ENCODE peak calls at places on chromosomes 16 and 17, in ten cellular contexts. One of them, this sample, is unnamed. For H3K4me1, the result is how much of the 10 kb centered on the place peaks cover.

GRCh38 chr17:38554430-38555350 is 51.1 kb downstream of the SRCIN1 start:
- DNase-seq in esophagus squamous epithelium: no peak
- DNase-seq in upper lobe of right lung: no peak
- DNase-seq in mucosa of descending colon: no peak
- DNase-seq in stomach: no peak
- DNase-seq in tibial artery: no peak
- DNase-seq in lower lobe of right lung: no peak
- DNase-seq in colonic mucosa: no peak
- DNase-seq in CD8-positive, alpha-beta T cell: no peak
- DNase-seq in right atrium auricular region: no peak
- DNase-seq in this sample: no peak

GRCh38 chr17:44970136-44970737 is 2.1 kb upstream of the C1QL1 start:
- DNase-seq in esophagus squamous epithelium: no peak
- DNase-seq in upper lobe of right lung: no peak
- DNase-seq in mucosa of descending colon: no peak
- DNase-seq in stomach: no peak
- DNase-seq in tibial artery: no peak
- DNase-seq in lower lobe of right lung: no peak
- DNase-seq in colonic mucosa: no peak
- DNase-seq in CD8-positive, alpha-beta T cell: peak
- DNase-seq in right atrium auricular region: no peak
- DNase-seq in this sample: no peak

GRCh38 chr16:85422374-85423185 is 190.5 kb upstream of the GSE1 start:
- DNase-seq in esophagus squamous epithelium: no peak
- DNase-seq in upper lobe of right lung: peak
- DNase-seq in mucosa of descending colon: peak
- DNase-seq in stomach: peak
- DNase-seq in tibial artery: peak
- DNase-seq in lower lobe of right lung: peak
- DNase-seq in colonic mucosa: peak
- DNase-seq in CD8-positive, alpha-beta T cell: no peak
- DNase-seq in right atrium auricular region: no peak
- DNase-seq in this sample: no peak

GRCh38 chr16:48560692-48561091 is 49.3 kb downstream of the N4BP1 start:
- DNase-seq in esophagus squamous epithelium: no peak
- DNase-seq in upper lobe of right lung: no peak
- DNase-seq in mucosa of descending colon: no peak
- DNase-seq in stomach: no peak
- DNase-seq in tibial artery: no peak
- DNase-seq in lower lobe of right lung: no peak
- DNase-seq in colonic mucosa: no peak
- DNase-seq in CD8-positive, alpha-beta T cell: no peak
- DNase-seq in right atrium auricular region: no peak
- DNase-seq in this sample: no peak

GRCh38 chr16:2808181-2808580 is 8.9 kb upstream of the PRSS21 start:
- DNase-seq in esophagus squamous epithelium: no peak
- DNase-seq in upper lobe of right lung: peak
- DNase-seq in mucosa of descending colon: peak
- DNase-seq in stomach: no peak
- DNase-seq in tibial artery: no peak
- DNase-seq in lower lobe of right lung: peak
- DNase-seq in colonic mucosa: no peak
- DNase-seq in CD8-positive, alpha-beta T cell: no peak
- DNase-seq in right atrium auricular region: no peak
- DNase-seq in this sample: no peak

GRCh38 chr17:12180644-12181261 is 160.1 kb downstream of the MAP2K4 start:
- DNase-seq in esophagus squamous epithelium: no peak
- DNase-seq in upper lobe of right lung: no peak
- DNase-seq in mucosa of descending colon: no peak
- DNase-seq in stomach: no peak
- DNase-seq in tibial artery: no peak
- DNase-seq in lower lobe of right lung: no peak
- DNase-seq in colonic mucosa: peak
- DNase-seq in CD8-positive, alpha-beta T cell: no peak
- DNase-seq in right atrium auricular region: no peak
- DNase-seq in this sample: peak

GRCh38 chr16:1296688-1297412 is 12.6 kb upstream of the UBE2I start:
- DNase-seq in esophagus squamous epithelium: no peak
- DNase-seq in upper lobe of right lung: no peak
- DNase-seq in mucosa of descending colon: peak
- DNase-seq in stomach: no peak
- DNase-seq in tibial artery: no peak
- DNase-seq in lower lobe of right lung: no peak
- DNase-seq in colonic mucosa: peak
- DNase-seq in CD8-positive, alpha-beta T cell: no peak
- DNase-seq in right atrium auricular region: no peak
- DNase-seq in this sample: peak

GRCh38 chr17:44004077-44004760 is at the start of gene NAGS:
- DNase-seq in esophagus squamous epithelium: no peak
- DNase-seq in upper lobe of right lung: peak
- DNase-seq in mucosa of descending colon: peak
- DNase-seq in stomach: no peak
- DNase-seq in tibial artery: no peak
- DNase-seq in lower lobe of right lung: peak
- DNase-seq in colonic mucosa: peak
- DNase-seq in CD8-positive, alpha-beta T cell: peak
- DNase-seq in right atrium auricular region: no peak
- DNase-seq in this sample: no peak

GRCh38 chr16:78324649-78325274 is 225.3 kb downstream of the WWOX start:
- DNase-seq in esophagus squamous epithelium: no peak
- DNase-seq in upper lobe of right lung: no peak
- DNase-seq in mucosa of descending colon: no peak
- DNase-seq in stomach: no peak
- DNase-seq in tibial artery: no peak
- DNase-seq in lower lobe of right lung: no peak
- DNase-seq in colonic mucosa: no peak
- DNase-seq in CD8-positive, alpha-beta T cell: no peak
- DNase-seq in right atrium auricular region: no peak
- DNase-seq in this sample: no peak

GRCh38 chr16:57979006-57979585 is 8.2 kb upstream of the CNGB1 start:
- DNase-seq in esophagus squamous epithelium: no peak
- DNase-seq in upper lobe of right lung: no peak
- DNase-seq in mucosa of descending colon: peak
- DNase-seq in stomach: no peak
- DNase-seq in tibial artery: no peak
- DNase-seq in lower lobe of right lung: peak
- DNase-seq in colonic mucosa: no peak
- DNase-seq in CD8-positive, alpha-beta T cell: no peak
- DNase-seq in right atrium auricular region: no peak
- DNase-seq in this sample: no peak

GRCh38 chr16:80720759-80721470 is 83.5 kb downstream of the CDYL2 start:
- DNase-seq in esophagus squamous epithelium: no peak
- DNase-seq in upper lobe of right lung: no peak
- DNase-seq in mucosa of descending colon: no peak
- DNase-seq in stomach: no peak
- DNase-seq in tibial artery: no peak
- DNase-seq in lower lobe of right lung: no peak
- DNase-seq in colonic mucosa: no peak
- DNase-seq in CD8-positive, alpha-beta T cell: no peak
- DNase-seq in right atrium auricular region: no peak
- DNase-seq in this sample: no peak

GRCh38 chr17:8426094-8426720 is 9.5 kb upstream of the NDEL1 start:
- DNase-seq in esophagus squamous epithelium: no peak
- DNase-seq in upper lobe of right lung: no peak
- DNase-seq in mucosa of descending colon: no peak
- DNase-seq in stomach: no peak
- DNase-seq in tibial artery: no peak
- DNase-seq in lower lobe of right lung: no peak
- DNase-seq in colonic mucosa: peak
- DNase-seq in CD8-positive, alpha-beta T cell: no peak
- DNase-seq in right atrium auricular region: no peak
- DNase-seq in this sample: no peak

GRCh38 chr16:71923941-71924690 is 28.8 kb downstream of the IST1 start:
- DNase-seq in esophagus squamous epithelium: no peak
- DNase-seq in upper lobe of right lung: no peak
- DNase-seq in mucosa of descending colon: no peak
- DNase-seq in stomach: no peak
- DNase-seq in tibial artery: no peak
- DNase-seq in lower lobe of right lung: no peak
- DNase-seq in colonic mucosa: no peak
- DNase-seq in CD8-positive, alpha-beta T cell: no peak
- DNase-seq in right atrium auricular region: no peak
- DNase-seq in this sample: no peak

GRCh38 chr17:2123467-2124251 is 68.8 kb downstream of the HIC1 start:
- DNase-seq in esophagus squamous epithelium: no peak
- DNase-seq in upper lobe of right lung: no peak
- DNase-seq in mucosa of descending colon: no peak
- DNase-seq in stomach: no peak
- DNase-seq in tibial artery: peak
- DNase-seq in lower lobe of right lung: no peak
- DNase-seq in colonic mucosa: peak
- DNase-seq in CD8-positive, alpha-beta T cell: no peak
- DNase-seq in right atrium auricular region: no peak
- DNase-seq in this sample: no peak

GRCh38 chr16:57562669-57563486 is 20.4 kb downstream of the ADGRG5 start:
- DNase-seq in esophagus squamous epithelium: no peak
- DNase-seq in upper lobe of right lung: no peak
- DNase-seq in mucosa of descending colon: no peak
- DNase-seq in stomach: no peak
- DNase-seq in tibial artery: no peak
- DNase-seq in lower lobe of right lung: no peak
- DNase-seq in colonic mucosa: no peak
- DNase-seq in CD8-positive, alpha-beta T cell: no peak
- DNase-seq in right atrium auricular region: peak
- DNase-seq in this sample: no peak

GRCh38 chr16:52408197-52408845 is 138.6 kb downstream of the TOX3 start:
- DNase-seq in esophagus squamous epithelium: no peak
- DNase-seq in upper lobe of right lung: no peak
- DNase-seq in mucosa of descending colon: no peak
- DNase-seq in stomach: no peak
- DNase-seq in tibial artery: no peak
- DNase-seq in lower lobe of right lung: no peak
- DNase-seq in colonic mucosa: no peak
- DNase-seq in CD8-positive, alpha-beta T cell: no peak
- DNase-seq in right atrium auricular region: no peak
- DNase-seq in this sample: no peak

GRCh38 chr16:31120129-31120528 is 2.7 kb downstream of the KAT8 start:
- DNase-seq in esophagus squamous epithelium: no peak
- DNase-seq in upper lobe of right lung: peak
- DNase-seq in mucosa of descending colon: peak
- DNase-seq in stomach: no peak
- DNase-seq in tibial artery: no peak
- DNase-seq in lower lobe of right lung: no peak
- DNase-seq in colonic mucosa: no peak
- DNase-seq in CD8-positive, alpha-beta T cell: no peak
- DNase-seq in right atrium auricular region: no peak
- DNase-seq in this sample: no peak

GRCh38 chr16:50547944-50548658 is at the start of gene NKD1:
- DNase-seq in esophagus squamous epithelium: no peak
- DNase-seq in upper lobe of right lung: peak
- DNase-seq in mucosa of descending colon: peak
- DNase-seq in stomach: peak
- DNase-seq in tibial artery: peak
- DNase-seq in lower lobe of right lung: peak
- DNase-seq in colonic mucosa: peak
- DNase-seq in CD8-positive, alpha-beta T cell: peak
- DNase-seq in right atrium auricular region: no peak
- DNase-seq in this sample: no peak
- H3K4me3 ChIP-seq in esophagus squamous epithelium: peak
- H3K4me3 ChIP-seq in upper lobe of right lung: peak
- H3K4me3 ChIP-seq in mucosa of descending colon: peak
- H3K4me3 ChIP-seq in stomach: peak
- H3K4me3 ChIP-seq in tibial artery: peak
- H3K4me3 ChIP-seq in lower lobe of right lung: peak
- H3K4me3 ChIP-seq in colonic mucosa: peak
- H3K4me3 ChIP-seq in CD8-positive, alpha-beta T cell: peak
- H3K4me3 ChIP-seq in right atrium auricular region: peak
- H3K4me3 ChIP-seq in this sample: peak

GRCh38 chr17:49165143-49165542 is 32.6 kb downstream of the B4GALNT2 start:
- DNase-seq in esophagus squamous epithelium: no peak
- DNase-seq in upper lobe of right lung: no peak
- DNase-seq in mucosa of descending colon: no peak
- DNase-seq in stomach: no peak
- DNase-seq in tibial artery: no peak
- DNase-seq in lower lobe of right lung: no peak
- DNase-seq in colonic mucosa: no peak
- DNase-seq in CD8-positive, alpha-beta T cell: no peak
- DNase-seq in right atrium auricular region: no peak
- DNase-seq in this sample: no peak
- H3K4me1 ChIP-seq in esophagus squamous epithelium: under half
- H3K4me1 ChIP-seq in upper lobe of right lung: under half
- H3K4me1 ChIP-seq in mucosa of descending colon: under half
- H3K4me1 ChIP-seq in stomach: under half
- H3K4me1 ChIP-seq in tibial artery: under half
- H3K4me1 ChIP-seq in lower lobe of right lung: under half
- H3K4me1 ChIP-seq in colonic mucosa: under half
- H3K4me1 ChIP-seq in CD8-positive, alpha-beta T cell: under half
- H3K4me1 ChIP-seq in right atrium auricular region: under half
- H3K4me1 ChIP-seq in this sample: under half

DNA sequence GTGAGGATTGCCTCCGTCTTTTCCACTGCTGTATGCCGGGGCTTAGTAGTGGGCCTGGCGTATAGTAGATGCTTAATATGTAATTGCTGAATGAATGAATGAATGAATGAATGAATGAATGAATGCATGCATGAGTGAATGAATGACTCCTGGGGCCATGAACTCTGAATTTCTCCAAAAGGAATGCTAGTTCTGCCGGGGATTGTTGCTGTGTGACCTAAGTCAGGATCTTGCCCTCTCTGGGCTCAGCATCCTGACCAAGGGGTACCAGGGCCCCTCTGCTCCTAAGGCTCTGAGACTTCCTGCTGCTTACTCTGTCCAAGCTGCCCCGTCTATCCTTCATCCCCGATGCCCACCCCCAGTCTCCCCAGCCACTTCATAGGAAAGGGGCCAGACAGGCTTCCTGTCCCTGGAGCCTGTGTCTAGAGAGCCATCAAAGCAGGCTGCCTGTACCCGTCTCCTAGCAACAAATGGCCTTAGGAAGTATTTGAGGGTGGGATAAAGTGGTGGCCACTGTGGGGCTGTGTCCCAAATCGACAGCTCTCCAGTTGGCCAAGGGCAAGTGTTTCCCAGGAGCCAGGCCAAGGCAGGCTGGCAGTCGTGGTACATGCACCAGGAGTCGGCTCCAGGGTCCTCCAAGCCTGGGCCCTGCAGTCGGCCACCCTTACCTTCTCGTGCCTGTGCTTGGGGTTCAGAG is 11.6 kb upstream of the MPRIP start:
- DNase-seq in esophagus squamous epithelium: no peak
- DNase-seq in upper lobe of right lung: no peak
- DNase-seq in mucosa of descending colon: peak
- DNase-seq in stomach: no peak
- DNase-seq in tibial artery: no peak
- DNase-seq in lower lobe of right lung: no peak
- DNase-seq in colonic mucosa: no peak
- DNase-seq in CD8-positive, alpha-beta T cell: no peak
- DNase-seq in right atrium auricular region: no peak
- DNase-seq in this sample: no peak
- TF ChIP-seq CTCF in esophagus squamous epithelium: no peak
- TF ChIP-seq CTCF in upper lobe of right lung: no peak
- TF ChIP-seq CTCF in mucosa of descending colon: no peak
- TF ChIP-seq CTCF in stomach: no peak
- TF ChIP-seq CTCF in tibial artery: no peak
- TF ChIP-seq CTCF in lower lobe of right lung: no peak
- TF ChIP-seq CTCF in colonic mucosa: no peak
- TF ChIP-seq CTCF in CD8-positive, alpha-beta T cell: no peak
- TF ChIP-seq CTCF in right atrium auricular region: no peak
- TF ChIP-seq CTCF in this sample: no peak

GRCh38 chr17:14294876-14295275 is 6.0 kb upstream of the HS3ST3B1 start:
- DNase-seq in esophagus squamous epithelium: no peak
- DNase-seq in upper lobe of right lung: no peak
- DNase-seq in mucosa of descending colon: no peak
- DNase-seq in stomach: no peak
- DNase-seq in tibial artery: no peak
- DNase-seq in lower lobe of right lung: no peak
- DNase-seq in colonic mucosa: no peak
- DNase-seq in CD8-positive, alpha-beta T cell: no peak
- DNase-seq in right atrium auricular region: no peak
- DNase-seq in this sample: no peak
- H3K4me3 ChIP-seq in esophagus squamous epithelium: no peak
- H3K4me3 ChIP-seq in upper lobe of right lung: no peak
- H3K4me3 ChIP-seq in mucosa of descending colon: no peak
- H3K4me3 ChIP-seq in stomach: no peak
- H3K4me3 ChIP-seq in tibial artery: no peak
- H3K4me3 ChIP-seq in lower lobe of right lung: no peak
- H3K4me3 ChIP-seq in colonic mucosa: no peak
- H3K4me3 ChIP-seq in CD8-positive, alpha-beta T cell: no peak
- H3K4me3 ChIP-seq in right atrium auricular region: no peak
- H3K4me3 ChIP-seq in this sample: no peak